ENCODE peak calls at places on chromosomes 11 and 22, in six cellular contexts. A, N, C, T, X and W are unnamed samples.

GRCh38 chr22:26492220-26492619 is 8.5 kb downstream of the SRRD start:
- DNase-seq in N (no peak), X (no peak), C (no peak), T (no peak), A (peak; percentile 44), W (no peak)

GRCh38 chr22:44341431-44342346 is 28.9 kb upstream of the SHISAL1 start:
- DNase-seq in X (no peak), T (no peak), N (no peak), C (peak; percentile 85), A (peak; percentile 79), W (no peak)

GRCh38 chr11:115379528-115379927 is 124.7 kb downstream of the CADM1 start:
- DNase-seq in T (no peak), A (no peak), X (no peak), N (no peak), C (no peak), W (no peak)

GRCh38 chr11:19573666-19574065 is 139.0 kb upstream of the NAV2 start:
- DNase-seq in X (no peak), N (peak; percentile 70), A (no peak), T (no peak), C (no peak), W (peak; percentile 95)

GRCh38 chr11:107707807-107708206 is 4.0 kb downstream of the SLN start:
- DNase-seq in X (no peak), C (no peak), T (no peak), A (no peak), N (no peak), W (no peak)

GRCh38 chr11:3122775-3123201 is 42.3 kb downstream of the OSBPL5 start:
- DNase-seq in A (no peak), C (no peak), T (no peak), X (no peak), N (peak; percentile 18), W (no peak)

GRCh38 chr11:112889446-112889845 is 71.8 kb upstream of the NCAM1 start:
- DNase-seq in N (no peak), X (no peak), T (no peak), A (no peak), C (no peak), W (no peak)

GRCh38 chr11:85826096-85826855 is 15.3 kb upstream of the SYTL2 start:
- DNase-seq in X (no peak), C (peak; percentile 60), T (peak; percentile 31), A (no peak), N (peak; percentile 31), W (no peak)

GRCh38 chr11:18036456-18036855 is 9.6 kb downstream of the TPH1 start:
- DNase-seq in X (no peak), C (no peak), T (no peak), N (no peak), A (no peak), W (no peak)

GRCh38 chr22:37133304-37134018 is 16.3 kb downstream of the IL2RB start:
- DNase-seq in X (no peak), A (no peak), N (no peak), C (no peak), T (no peak), W (no peak)

GRCh38 chr22:29002603-29003002 is 59.0 kb downstream of the C22orf31 start:
- DNase-seq in N (peak; percentile 21), A (peak; percentile 53), X (no peak), T (no peak), C (no peak), W (peak; percentile 83)

DNA sequence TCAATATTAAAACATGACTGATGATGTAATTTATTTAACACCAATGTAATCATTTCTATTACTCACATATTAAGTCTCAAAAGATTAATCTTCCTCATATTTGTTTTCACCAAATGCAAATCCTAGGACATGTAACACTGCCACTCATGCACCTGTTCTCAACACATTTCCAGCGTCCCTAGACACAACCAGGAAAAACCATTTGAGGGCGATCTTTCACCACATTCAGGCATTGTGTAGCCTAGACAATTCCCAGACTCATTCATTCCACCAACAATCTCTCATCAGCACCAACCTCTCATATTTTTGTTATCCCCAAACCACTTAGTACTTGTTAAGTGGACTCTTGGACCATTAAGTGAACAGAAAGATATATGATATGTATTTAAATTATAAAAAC is 66.1 kb downstream of the SLC36A4 start:
- DNase-seq in A (no peak), C (peak; percentile 57), T (no peak), N (no peak), X (no peak), W (no peak)
- TF ChIP-seq CTCF in A (no peak), C (peak; percentile 60), T (no peak), N (no peak), X (peak; percentile 39), W (no peak)

DNA sequence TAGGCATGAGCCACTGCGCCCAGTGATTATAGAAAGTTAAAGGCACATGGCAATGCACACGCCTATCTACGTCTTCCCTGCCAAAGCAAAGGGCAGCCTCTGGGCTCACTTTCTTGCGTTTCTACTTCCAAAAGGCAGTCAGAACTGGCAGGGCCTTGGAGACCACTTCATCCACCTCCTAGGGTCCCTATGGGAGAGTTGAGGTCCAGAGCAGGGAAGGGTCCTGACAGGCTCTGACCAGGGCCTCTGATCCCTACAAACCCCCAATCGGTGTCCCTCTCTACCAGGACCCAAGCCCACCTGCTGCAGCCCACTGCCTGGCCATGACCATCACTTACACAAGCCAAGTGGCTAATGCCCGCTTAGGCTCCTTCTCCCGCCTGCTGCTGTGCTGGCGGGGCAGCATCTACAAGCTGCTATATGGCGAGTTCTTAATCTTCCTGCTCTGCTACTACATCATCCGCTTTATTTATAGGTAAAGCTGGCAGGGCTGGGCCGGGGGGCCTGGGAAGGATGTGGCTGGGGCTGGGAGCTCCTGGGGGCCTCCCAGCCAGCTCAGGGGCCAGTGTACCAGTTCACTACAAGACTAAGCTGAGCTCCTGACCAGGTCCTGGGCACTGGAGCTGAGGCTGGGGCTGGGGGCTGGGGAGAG is 1.5 kb downstream of the BEST1 start:
- DNase-seq in X (no peak), C (no peak), A (no peak), T (no peak), N (no peak), W (no peak)
- H3K4me1 ChIP-seq in X (peaks cover 4% of the 10 kb centered on the region), C (peaks cover 6% of the 10 kb centered on the region), A (peaks cover 49% of the 10 kb centered on the region), T (peaks cover 4% of the 10 kb centered on the region), N (peaks cover 6% of the 10 kb centered on the region), W (peaks cover 26% of the 10 kb centered on the region)

GRCh38 chr11:86990079-86990478 is 34.9 kb upstream of the FZD4 start:
- DNase-seq in A (no peak), X (no peak), N (no peak), T (no peak), C (no peak), W (no peak)
- H3K4me3 ChIP-seq in A (no peak overlapping the region), X (no peak overlapping the region), N (no peak overlapping the region), T (no peak overlapping the region), C (no peak overlapping the region), W (no peak overlapping the region)

GRCh38 chr11:762421-763072 is 14.7 kb downstream of the GATD1 start:
- DNase-seq in T (no peak), C (no peak), X (peak; percentile 72), A (peak; percentile 47), N (peak; percentile 17), W (no peak)
- TF ChIP-seq CTCF in T (peak; percentile 14), C (peak; percentile 17), X (peak; percentile 61), A (no peak), N (no peak), W (no peak)

GRCh38 chr11:66617148-66617814 is 851 bp downstream of the RBM14 start:
- DNase-seq in A (no peak), C (no peak), T (peak; percentile 18), N (peak; percentile 81), X (no peak), W (peak; percentile 71)
- H3K4me1 ChIP-seq in A (peaks cover 67% of the 10 kb centered on the region), C (peaks cover 34% of the 10 kb centered on the region), T (peaks cover 11% of the 10 kb centered on the region), N (peaks cover 38% of the 10 kb centered on the region), X (peaks cover 6% of the 10 kb centered on the region), W (peaks cover 51% of the 10 kb centered on the region)

DNA sequence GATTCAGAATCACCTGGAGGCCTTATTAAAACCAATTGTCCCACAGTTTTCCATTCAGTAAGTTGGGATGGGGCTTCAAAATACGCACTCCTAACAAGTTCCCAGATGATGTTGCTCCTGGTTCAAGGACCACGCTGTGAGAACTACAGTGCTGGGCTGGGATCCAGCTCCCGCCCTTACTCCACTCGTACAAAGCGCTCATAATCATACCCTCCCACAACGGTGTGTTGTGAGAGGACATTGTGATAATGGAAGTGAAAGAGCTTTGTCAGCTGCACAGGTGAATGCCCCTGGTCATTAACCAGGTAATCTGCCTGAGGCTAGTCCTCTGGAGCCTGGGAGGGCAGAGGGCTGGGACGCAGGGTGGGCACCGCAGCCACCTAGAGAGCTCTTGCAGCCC is 1.3 kb upstream of the CD82 start:
- DNase-seq in X (no peak), C (no peak), T (peak; percentile 30), N (no peak), A (peak; percentile 71), W (peak; percentile 89)
- H3K4me3 ChIP-seq in X (no peak overlapping the region), C (no peak overlapping the region), T (no peak overlapping the region), N (peak overlapping the region; percentile 66), A (peak overlapping the region; percentile 66), W (peak overlapping the region; percentile 46)